ENCODE peak calls at places on chromosomes 13 and 19, in seven cellular contexts. One of them, this sample, is unnamed.

GRCh38 chr19:44879309-44880065 is 11.6 kb upstream of the TOMM40 start:
- DNase-seq in fibroblast of the aortic adventitia: no peak
- DNase-seq in heart right ventricle: no peak
- DNase-seq in left ventricle myocardium inferior: no peak
- DNase-seq in fibroblast of lung: no peak
- DNase-seq in choroid plexus epithelial cell: no peak
- DNase-seq in epithelial cell of proximal tubule: no peak
- DNase-seq in this sample: no peak

GRCh38 chr19:54517483-54517882 is 14.9 kb downstream of the LAIR2 start:
- DNase-seq in fibroblast of the aortic adventitia: peak
- DNase-seq in left ventricle myocardium inferior: peak
- DNase-seq in fibroblast of lung: peak
- DNase-seq in choroid plexus epithelial cell: peak
- DNase-seq in heart right ventricle: peak
- DNase-seq in epithelial cell of proximal tubule: no peak
- DNase-seq in this sample: peak

GRCh38 chr19:47615230-47615629 is 6.3 kb downstream of the BICRA start:
- DNase-seq in heart right ventricle: no peak
- DNase-seq in fibroblast of the aortic adventitia: no peak
- DNase-seq in choroid plexus epithelial cell: no peak
- DNase-seq in epithelial cell of proximal tubule: no peak
- DNase-seq in fibroblast of lung: no peak
- DNase-seq in left ventricle myocardium inferior: no peak
- DNase-seq in this sample: no peak

GRCh38 chr13:42484396-42484795 is 89.6 kb upstream of the TNFSF11 start:
- DNase-seq in choroid plexus epithelial cell: peak
- DNase-seq in epithelial cell of proximal tubule: no peak
- DNase-seq in fibroblast of lung: peak
- DNase-seq in fibroblast of the aortic adventitia: peak
- DNase-seq in left ventricle myocardium inferior: no peak
- DNase-seq in heart right ventricle: no peak
- DNase-seq in this sample: no peak

GRCh38 chr13:74322562-74322961 is 188.4 kb upstream of the KLF12 start:
- DNase-seq in epithelial cell of proximal tubule: no peak
- DNase-seq in left ventricle myocardium inferior: no peak
- DNase-seq in fibroblast of the aortic adventitia: no peak
- DNase-seq in fibroblast of lung: no peak
- DNase-seq in heart right ventricle: no peak
- DNase-seq in choroid plexus epithelial cell: no peak
- DNase-seq in this sample: no peak

GRCh38 chr19:7993560-7993959 is 11.9 kb downstream of the ELAVL1 start:
- DNase-seq in fibroblast of the aortic adventitia: no peak
- DNase-seq in epithelial cell of proximal tubule: no peak
- DNase-seq in left ventricle myocardium inferior: no peak
- DNase-seq in fibroblast of lung: no peak
- DNase-seq in choroid plexus epithelial cell: no peak
- DNase-seq in heart right ventricle: no peak
- DNase-seq in this sample: no peak

GRCh38 chr13:40688781-40689180 is 22.3 kb upstream of the FOXO1 start:
- DNase-seq in epithelial cell of proximal tubule: no peak
- DNase-seq in left ventricle myocardium inferior: no peak
- DNase-seq in fibroblast of the aortic adventitia: no peak
- DNase-seq in choroid plexus epithelial cell: no peak
- DNase-seq in fibroblast of lung: no peak
- DNase-seq in heart right ventricle: no peak
- DNase-seq in this sample: no peak

GRCh38 chr13:110450941-110451340 is 110.6 kb downstream of the RAB20 start:
- DNase-seq in heart right ventricle: no peak
- DNase-seq in choroid plexus epithelial cell: no peak
- DNase-seq in epithelial cell of proximal tubule: no peak
- DNase-seq in left ventricle myocardium inferior: no peak
- DNase-seq in fibroblast of lung: no peak
- DNase-seq in fibroblast of the aortic adventitia: no peak
- DNase-seq in this sample: no peak

GRCh38 chr19:33193269-33193863 is 764 bp upstream of the LRP3 start:
- DNase-seq in heart right ventricle: no peak
- DNase-seq in epithelial cell of proximal tubule: no peak
- DNase-seq in fibroblast of lung: no peak
- DNase-seq in left ventricle myocardium inferior: no peak
- DNase-seq in fibroblast of the aortic adventitia: no peak
- DNase-seq in choroid plexus epithelial cell: no peak
- DNase-seq in this sample: no peak

GRCh38 chr19:53880716-53881481 is 1.1 kb upstream of the PRKCG start:
- DNase-seq in left ventricle myocardium inferior: no peak
- DNase-seq in choroid plexus epithelial cell: no peak
- DNase-seq in fibroblast of the aortic adventitia: no peak
- DNase-seq in epithelial cell of proximal tubule: no peak
- DNase-seq in heart right ventricle: no peak
- DNase-seq in fibroblast of lung: no peak
- DNase-seq in this sample: no peak

GRCh38 chr13:40094056-40094455 is 438.6 kb downstream of the COG6 start:
- DNase-seq in heart right ventricle: no peak
- DNase-seq in epithelial cell of proximal tubule: peak
- DNase-seq in fibroblast of the aortic adventitia: no peak
- DNase-seq in fibroblast of lung: no peak
- DNase-seq in choroid plexus epithelial cell: peak
- DNase-seq in left ventricle myocardium inferior: no peak
- DNase-seq in this sample: no peak

GRCh38 chr13:74443623-74444022 is 309.4 kb upstream of the KLF12 start:
- DNase-seq in heart right ventricle: no peak
- DNase-seq in choroid plexus epithelial cell: peak
- DNase-seq in epithelial cell of proximal tubule: peak
- DNase-seq in fibroblast of lung: peak
- DNase-seq in fibroblast of the aortic adventitia: peak
- DNase-seq in left ventricle myocardium inferior: no peak
- DNase-seq in this sample: peak

GRCh38 chr19:35528218-35529038 is at the start of gene SBSN:
- DNase-seq in epithelial cell of proximal tubule: no peak
- DNase-seq in heart right ventricle: no peak
- DNase-seq in fibroblast of lung: peak
- DNase-seq in left ventricle myocardium inferior: no peak
- DNase-seq in fibroblast of the aortic adventitia: peak
- DNase-seq in choroid plexus epithelial cell: peak
- DNase-seq in this sample: peak

GRCh38 chr13:31038834-31039552 is 106.5 kb downstream of the TEX26 start:
- DNase-seq in fibroblast of the aortic adventitia: no peak
- DNase-seq in choroid plexus epithelial cell: peak
- DNase-seq in fibroblast of lung: peak
- DNase-seq in epithelial cell of proximal tubule: no peak
- DNase-seq in left ventricle myocardium inferior: no peak
- DNase-seq in heart right ventricle: no peak
- DNase-seq in this sample: no peak

GRCh38 chr13:76971215-76971614 is 20.7 kb upstream of the CLN5 start:
- DNase-seq in fibroblast of lung: no peak
- DNase-seq in epithelial cell of proximal tubule: no peak
- DNase-seq in fibroblast of the aortic adventitia: no peak
- DNase-seq in choroid plexus epithelial cell: no peak
- DNase-seq in left ventricle myocardium inferior: no peak
- DNase-seq in heart right ventricle: no peak
- DNase-seq in this sample: no peak

GRCh38 chr19:6587093-6587820 is 3.7 kb downstream of the CD70 start:
- DNase-seq in epithelial cell of proximal tubule: no peak
- DNase-seq in heart right ventricle: no peak
- DNase-seq in choroid plexus epithelial cell: no peak
- DNase-seq in fibroblast of the aortic adventitia: peak
- DNase-seq in left ventricle myocardium inferior: no peak
- DNase-seq in fibroblast of lung: no peak
- DNase-seq in this sample: peak

GRCh38 chr19:17294051-17294891 is 9.0 kb downstream of the ABHD8 start:
- DNase-seq in left ventricle myocardium inferior: no peak
- DNase-seq in fibroblast of lung: no peak
- DNase-seq in epithelial cell of proximal tubule: no peak
- DNase-seq in heart right ventricle: no peak
- DNase-seq in fibroblast of the aortic adventitia: no peak
- DNase-seq in choroid plexus epithelial cell: no peak
- DNase-seq in this sample: peak

GRCh38 chr13:35787937-35788336 is 311.4 kb upstream of the MAB21L1 start:
- DNase-seq in epithelial cell of proximal tubule: no peak
- DNase-seq in fibroblast of the aortic adventitia: peak
- DNase-seq in left ventricle myocardium inferior: no peak
- DNase-seq in heart right ventricle: no peak
- DNase-seq in choroid plexus epithelial cell: no peak
- DNase-seq in fibroblast of lung: peak
- DNase-seq in this sample: no peak

DNA sequence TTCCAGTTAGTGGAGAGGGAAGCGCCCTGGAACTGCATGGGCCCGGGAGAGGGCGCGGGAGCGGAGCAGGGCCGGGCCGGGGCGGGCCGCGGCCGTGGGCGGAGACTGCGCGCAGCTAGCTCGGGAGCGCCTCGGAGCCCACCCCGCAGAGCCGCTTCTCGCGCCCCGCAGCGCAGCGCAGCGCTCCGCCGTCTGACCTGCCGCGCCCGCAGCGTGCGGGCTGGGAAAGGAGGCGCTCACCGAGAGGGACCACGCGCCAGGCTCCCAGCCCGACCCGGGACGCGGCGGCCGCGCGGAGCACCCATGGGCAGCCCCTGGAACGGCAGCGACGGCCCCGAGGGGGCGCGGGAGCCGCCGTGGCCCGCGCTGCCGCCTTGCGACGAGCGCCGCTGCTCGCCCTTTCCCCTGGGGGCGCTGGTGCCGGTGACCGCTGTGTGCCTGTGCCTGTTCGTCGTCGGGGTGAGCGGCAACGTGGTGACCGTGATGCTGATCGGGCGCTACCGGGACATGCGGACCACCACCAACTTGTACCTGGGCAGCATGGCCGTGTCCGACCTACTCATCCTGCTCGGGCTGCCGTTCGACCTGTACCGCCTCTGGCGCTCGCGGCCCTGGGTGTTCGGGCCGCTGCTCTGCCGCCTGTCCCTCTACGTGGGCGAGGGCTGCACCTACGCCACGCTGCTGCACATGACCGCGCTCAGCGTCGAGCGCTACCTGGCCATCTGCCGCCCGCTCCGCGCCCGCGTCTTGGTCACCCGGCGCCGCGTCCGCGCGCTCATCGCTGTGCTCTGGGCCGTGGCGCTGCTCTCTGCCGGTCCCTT is at the start of gene MLNR:
- DNase-seq in fibroblast of the aortic adventitia: no peak
- DNase-seq in fibroblast of lung: peak
- DNase-seq in epithelial cell of proximal tubule: no peak
- DNase-seq in choroid plexus epithelial cell: no peak
- DNase-seq in heart right ventricle: peak
- DNase-seq in left ventricle myocardium inferior: no peak
- DNase-seq in this sample: peak
- TF ChIP-seq CTCF in fibroblast of the aortic adventitia: no peak
- TF ChIP-seq CTCF in fibroblast of lung: no peak
- TF ChIP-seq CTCF in epithelial cell of proximal tubule: no peak
- TF ChIP-seq CTCF in choroid plexus epithelial cell: no peak
- TF ChIP-seq CTCF in heart right ventricle: no peak
- TF ChIP-seq CTCF in left ventricle myocardium inferior: peak
- TF ChIP-seq CTCF in this sample: no peak

GRCh38 chr19:592101-592500 is 2.4 kb downstream of the HCN2 start:
- DNase-seq in left ventricle myocardium inferior: no peak
- DNase-seq in choroid plexus epithelial cell: no peak
- DNase-seq in fibroblast of lung: no peak
- DNase-seq in epithelial cell of proximal tubule: no peak
- DNase-seq in heart right ventricle: no peak
- DNase-seq in fibroblast of the aortic adventitia: no peak
- DNase-seq in this sample: no peak

GRCh38 chr19:589693-590395 is at the start of gene HCN2:
- DNase-seq in epithelial cell of proximal tubule: no peak
- DNase-seq in fibroblast of the aortic adventitia: no peak
- DNase-seq in fibroblast of lung: no peak
- DNase-seq in choroid plexus epithelial cell: no peak
- DNase-seq in heart right ventricle: no peak
- DNase-seq in left ventricle myocardium inferior: no peak
- DNase-seq in this sample: no peak

GRCh38 chr19:591099-591958 is 1.6 kb downstream of the HCN2 start:
- DNase-seq in choroid plexus epithelial cell: no peak
- DNase-seq in heart right ventricle: no peak
- DNase-seq in epithelial cell of proximal tubule: no peak
- DNase-seq in fibroblast of the aortic adventitia: no peak
- DNase-seq in fibroblast of lung: no peak
- DNase-seq in left ventricle myocardium inferior: no peak
- DNase-seq in this sample: no peak

GRCh38 chr19:590396-590745 is 690 bp downstream of the HCN2 start:
- DNase-seq in fibroblast of lung: peak
- DNase-seq in choroid plexus epithelial cell: peak
- DNase-seq in fibroblast of the aortic adventitia: peak
- DNase-seq in epithelial cell of proximal tubule: no peak
- DNase-seq in heart right ventricle: no peak
- DNase-seq in left ventricle myocardium inferior: no peak
- DNase-seq in this sample: peak

GRCh38 chr19:590750-591098 is 1.0 kb downstream of the HCN2 start:
- DNase-seq in fibroblast of the aortic adventitia: no peak
- DNase-seq in heart right ventricle: no peak
- DNase-seq in left ventricle myocardium inferior: no peak
- DNase-seq in fibroblast of lung: no peak
- DNase-seq in epithelial cell of proximal tubule: no peak
- DNase-seq in choroid plexus epithelial cell: no peak
- DNase-seq in this sample: no peak
- H3K4me3 ChIP-seq in fibroblast of the aortic adventitia: no peak
- H3K4me3 ChIP-seq in heart right ventricle: no peak
- H3K4me3 ChIP-seq in left ventricle myocardium inferior: peak
- H3K4me3 ChIP-seq in fibroblast of lung: no peak
- H3K4me3 ChIP-seq in epithelial cell of proximal tubule: no peak
- H3K4me3 ChIP-seq in choroid plexus epithelial cell: peak
- H3K4me3 ChIP-seq in this sample: no peak

DNA sequence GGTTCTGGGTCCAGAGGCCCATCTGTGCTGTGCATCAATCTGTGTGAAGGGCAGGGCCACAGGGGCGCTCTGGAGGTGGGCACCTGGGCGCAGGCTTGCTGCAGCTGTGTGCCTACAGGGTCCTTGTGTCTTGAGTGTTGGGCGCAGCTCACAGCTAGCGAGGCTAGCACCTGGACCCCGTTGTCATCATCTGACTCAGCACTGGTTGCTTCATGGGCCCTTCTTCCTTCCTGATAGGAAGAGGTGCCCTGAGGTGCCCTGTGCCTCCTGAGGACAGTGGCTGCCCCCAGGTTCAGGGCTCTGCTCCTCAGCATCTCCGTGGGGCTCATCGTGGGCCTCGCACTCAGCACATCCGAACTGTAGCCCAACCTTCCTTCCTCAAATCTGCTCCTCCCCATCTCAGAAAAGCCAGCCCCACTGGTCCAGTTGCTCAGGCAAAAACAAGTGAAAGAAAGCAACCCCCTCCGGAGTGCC is 54.8 kb downstream of the GATAD2A start:
- DNase-seq in fibroblast of lung: no peak
- DNase-seq in fibroblast of the aortic adventitia: no peak
- DNase-seq in choroid plexus epithelial cell: no peak
- DNase-seq in epithelial cell of proximal tubule: no peak
- DNase-seq in left ventricle myocardium inferior: no peak
- DNase-seq in heart right ventricle: no peak
- DNase-seq in this sample: peak
- TF ChIP-seq CTCF in fibroblast of lung: no peak
- TF ChIP-seq CTCF in fibroblast of the aortic adventitia: no peak
- TF ChIP-seq CTCF in choroid plexus epithelial cell: no peak
- TF ChIP-seq CTCF in epithelial cell of proximal tubule: no peak
- TF ChIP-seq CTCF in left ventricle myocardium inferior: no peak
- TF ChIP-seq CTCF in heart right ventricle: no peak
- TF ChIP-seq CTCF in this sample: no peak

DNA sequence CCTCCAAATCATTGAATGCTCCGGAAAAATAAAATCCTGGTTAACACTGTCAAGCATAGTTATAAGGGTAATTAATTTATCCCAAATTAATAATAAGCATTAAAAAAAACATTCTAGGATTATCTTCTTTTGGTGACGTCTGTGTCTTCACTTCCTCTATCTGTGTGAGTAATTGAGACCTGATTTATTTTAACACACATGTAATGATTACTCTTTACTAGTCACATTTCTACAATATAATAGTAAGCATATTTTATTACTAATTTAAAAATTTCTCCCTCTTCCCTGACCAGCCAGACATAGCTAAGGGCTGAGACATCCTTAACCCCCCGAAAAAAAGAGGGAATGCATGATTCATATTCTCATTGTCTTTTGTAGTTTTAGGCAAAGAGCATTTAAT is 2.3 kb downstream of the FNDC3A start:
- DNase-seq in choroid plexus epithelial cell: peak
- DNase-seq in heart right ventricle: no peak
- DNase-seq in fibroblast of lung: peak
- DNase-seq in left ventricle myocardium inferior: no peak
- DNase-seq in fibroblast of the aortic adventitia: peak
- DNase-seq in epithelial cell of proximal tubule: no peak
- DNase-seq in this sample: peak
- H3K4me3 ChIP-seq in choroid plexus epithelial cell: peak
- H3K4me3 ChIP-seq in heart right ventricle: peak
- H3K4me3 ChIP-seq in fibroblast of lung: peak
- H3K4me3 ChIP-seq in left ventricle myocardium inferior: peak
- H3K4me3 ChIP-seq in fibroblast of the aortic adventitia: peak
- H3K4me3 ChIP-seq in epithelial cell of proximal tubule: peak
- H3K4me3 ChIP-seq in this sample: peak

This sample was measured in cardiac fibroblast.